ENCODE peak calls at places on chromosomes 11 and 22, in four cellular contexts. U is GM12878, B is K562, Z is HL-60. O is an unnamed sample.

GRCh38 chr11:71446942-71447688 is 1.1 kb downstream of the DHCR7 start:
- DNase-seq in U (no peak), B (no peak), Z (peak), O (no peak)

GRCh38 chr22:29524440-29525191 is 28.9 kb downstream of the THOC5 start:
- DNase-seq in U (no peak), B (peak), Z (no peak), O (no peak)

GRCh38 chr11:125123947-125124633 is 12.7 kb upstream of the TMEM218 start:
- DNase-seq in U (no peak), B (peak), Z (peak), O (no peak)

GRCh38 chr11:2736577-2737225 is 36.9 kb upstream of the KCNQ1OT1 start:
- DNase-seq in U (no peak), B (no peak), Z (no peak), O (no peak)

GRCh38 chr11:100978442-100978841 is 151.2 kb downstream of the PGR start:
- DNase-seq in U (no peak), B (no peak), Z (no peak), O (no peak)

GRCh38 chr22:19287889-19288288 is 3.6 kb downstream of the CLTCL1 start:
- DNase-seq in U (no peak), B (no peak), Z (no peak), O (no peak)

GRCh38 chr22:27378343-27378800 is 423.2 kb downstream of the MN1 start:
- DNase-seq in U (no peak), B (no peak), Z (no peak), O (no peak)

GRCh38 chr11:33674035-33674814 is 26.4 kb downstream of the C11orf91 start:
- DNase-seq in U (no peak), B (no peak), Z (no peak), O (no peak)

GRCh38 chr22:21951931-21952465 is 650 bp downstream of the PPM1F start:
- DNase-seq in U (no peak), B (peak), Z (peak), O (peak)

GRCh38 chr11:105719073-105719846 is 109.4 kb downstream of the GRIA4 start:
- DNase-seq in U (peak), B (no peak), Z (no peak), O (no peak)
- TF ChIP-seq SPI1 in U (no peak), B (no peak), Z (no peak), O (no peak)

GRCh38 chr22:42685941-42686666 is 34.6 kb downstream of the A4GALT start:
- DNase-seq in U (no peak), B (no peak), Z (no peak), O (no peak)
- TF ChIP-seq SPI1 in U (no peak), B (no peak), Z (no peak), O (no peak)

GRCh38 chr22:50249382-50250248 is 1.4 kb downstream of the HDAC10 start:
- DNase-seq in U (no peak), B (no peak), Z (no peak), O (no peak)

GRCh38 chr22:50247748-50248147 is 2.9 kb upstream of the TUBGCP6 start:
- DNase-seq in U (no peak), B (peak), Z (no peak), O (no peak)

GRCh38 chr22:50246242-50247175 is 1.7 kb upstream of the TUBGCP6 start:
- DNase-seq in U (no peak), B (no peak), Z (no peak), O (no peak)

GRCh38 chr22:50250249-50250554 is 863 bp downstream of the HDAC10 start:
- DNase-seq in U (no peak), B (no peak), Z (no peak), O (no peak)

GRCh38 chr22:50248192-50249084 is 2.6 kb downstream of the HDAC10 start:
- DNase-seq in U (no peak), B (no peak), Z (no peak), O (no peak)
- TF ChIP-seq SPI1 in U (no peak), B (no peak), Z (no peak), O (no peak)

GRCh38 chr11:65916391-65916790 is 2.5 kb downstream of the C11orf68 start:
- DNase-seq in U (no peak), B (no peak), Z (no peak), O (no peak)

GRCh38 chr11:65911682-65912568 is 6.9 kb downstream of the C11orf68 start:
- DNase-seq in U (no peak), B (peak), Z (no peak), O (no peak)

GRCh38 chr11:65915101-65915820 is 3.6 kb downstream of the C11orf68 start:
- DNase-seq in U (no peak), B (no peak), Z (no peak), O (no peak)

GRCh38 chr11:65915821-65916251 is 3.0 kb downstream of the C11orf68 start:
- DNase-seq in U (no peak), B (peak), Z (no peak), O (no peak)

DNA sequence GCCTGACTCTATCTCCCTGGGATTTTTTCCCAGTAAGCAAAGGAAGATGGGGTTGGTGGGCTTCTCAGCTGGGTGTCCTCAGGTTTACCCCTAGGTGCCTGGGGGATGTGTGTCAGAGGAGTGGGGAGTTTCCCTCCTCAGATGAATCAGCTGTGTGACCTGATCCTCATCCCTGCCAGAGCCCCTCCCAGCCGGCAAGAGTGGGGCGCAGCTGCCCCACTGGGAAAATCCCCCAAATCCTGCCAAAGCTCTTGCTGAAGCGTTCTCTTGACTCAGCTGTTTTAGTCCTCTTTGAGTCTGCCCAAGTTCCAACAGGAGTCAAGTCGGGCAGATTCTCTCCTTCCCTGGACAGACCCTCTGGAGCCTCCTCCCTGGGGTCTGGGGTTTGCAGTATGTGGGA is 6.0 kb downstream of the C11orf68 start:
- DNase-seq in U (no peak), B (no peak), Z (no peak), O (no peak)
- TF ChIP-seq SPI1 in U (no peak), B (no peak), Z (no peak), O (no peak)

GRCh38 chr22:36384766-36385400 is 2.9 kb downstream of the MYH9 start:
- DNase-seq in U (no peak), B (no peak), Z (no peak), O (no peak)
- TF ChIP-seq SPI1 in U (no peak), B (no peak), Z (no peak), O (peak)

GRCh38 chr11:114195981-114196731 is 100.0 kb upstream of the NNMT start:
- DNase-seq in U (no peak), B (peak), Z (no peak), O (no peak)

GRCh38 chr11:114199051-114199450 is 97.1 kb upstream of the NNMT start:
- DNase-seq in U (no peak), B (no peak), Z (no peak), O (no peak)

GRCh38 chr11:114200351-114200750 is 95.8 kb upstream of the NNMT start:
- DNase-seq in U (no peak), B (no peak), Z (no peak), O (no peak)

GRCh38 chr11:114196994-114197702 is 99.1 kb upstream of the NNMT start:
- DNase-seq in U (no peak), B (no peak), Z (no peak), O (no peak)

DNA sequence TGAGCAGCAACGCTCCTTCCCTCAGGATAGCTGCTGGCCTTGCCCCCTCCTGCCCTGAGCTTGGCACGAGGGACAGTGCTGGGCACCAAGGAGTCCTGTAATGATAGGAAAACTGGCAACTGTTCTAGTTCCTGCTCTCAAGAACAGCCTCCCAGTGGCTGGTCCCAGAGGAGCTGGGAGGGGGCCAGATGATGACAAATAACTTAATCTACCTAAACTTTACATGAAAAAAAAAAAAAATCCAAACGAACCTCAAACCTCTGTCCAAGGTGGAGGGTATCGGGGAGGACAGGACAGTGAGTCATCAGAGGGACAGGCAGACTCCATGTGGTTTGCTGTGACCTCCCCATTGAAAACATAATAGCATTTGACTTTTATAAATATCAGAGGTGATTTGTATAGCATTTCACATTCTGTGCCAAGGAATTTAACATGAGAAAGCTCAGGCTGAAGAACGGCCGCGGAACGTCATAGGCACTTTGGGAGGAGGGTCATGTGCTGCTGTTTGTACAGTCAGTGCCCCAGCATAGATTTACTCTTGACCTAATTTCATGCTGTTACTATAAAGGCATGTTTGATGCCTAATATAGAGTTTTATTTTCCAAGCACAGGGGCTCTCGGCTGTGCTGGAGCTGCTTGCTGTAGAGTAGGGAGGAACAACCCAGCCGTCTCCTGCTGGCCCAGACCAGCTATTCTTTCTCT is 98.2 kb upstream of the NNMT start:
- DNase-seq in U (no peak), B (no peak), Z (no peak), O (no peak)
- TF ChIP-seq SPI1 in U (no peak), B (no peak), Z (no peak), O (no peak)

DNA sequence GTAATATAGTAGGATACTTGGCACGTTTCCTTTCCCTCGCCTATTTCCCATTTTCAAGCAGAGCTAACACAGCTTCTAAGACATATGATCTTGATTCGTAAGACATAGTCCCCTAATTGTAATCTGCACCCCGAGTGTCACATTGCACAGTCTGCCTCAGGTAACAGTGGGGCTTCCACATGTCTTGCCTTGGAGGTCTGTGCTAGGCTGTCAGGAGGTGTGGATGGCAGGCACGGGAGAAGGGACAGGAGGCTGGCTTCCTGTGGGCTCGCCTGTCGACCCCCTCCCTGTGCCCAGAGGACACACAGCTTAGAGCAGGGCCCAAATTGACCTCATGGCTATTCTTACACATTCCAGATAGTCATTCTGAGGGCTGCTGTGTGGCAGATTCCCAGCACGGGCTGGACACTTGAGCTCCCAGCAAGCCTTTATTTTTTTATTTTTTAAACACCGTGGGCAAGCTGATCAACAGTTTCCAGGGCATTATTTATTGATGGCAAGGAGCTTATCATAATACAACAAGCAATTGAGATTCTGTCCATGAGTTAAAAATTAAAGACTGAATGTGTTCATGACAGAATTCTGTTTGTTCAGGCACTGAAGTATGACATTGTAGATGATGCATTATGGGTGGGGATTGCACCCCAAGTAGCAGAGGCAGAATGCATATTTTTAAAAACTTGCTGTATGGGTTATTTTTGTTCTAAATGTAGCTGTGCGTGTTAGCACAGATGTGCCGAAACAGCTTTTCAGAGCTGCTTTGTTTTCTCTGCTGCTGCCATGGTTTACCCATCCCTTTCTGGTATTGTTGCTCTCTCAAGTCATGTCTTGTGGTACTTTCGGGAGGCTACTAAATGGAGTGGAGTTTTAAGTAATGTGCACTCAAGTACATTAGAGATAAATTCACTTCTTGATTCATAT is 113.0 kb downstream of the ATXN10 start:
- DNase-seq in U (peak), B (no peak), Z (no peak), O (no peak)
- TF ChIP-seq SPI1 in U (no peak), B (no peak), Z (no peak), O (no peak)